ENCODE peak calls at places on chromosomes 7 and 10, in nine cellular contexts. One of them, this sample, is unnamed.

GRCh38 chr10:113060221-113061053 is 110.4 kb downstream of the TCF7L2 start:
- DNase-seq in esophagus squamous epithelium: no peak
- DNase-seq in MM.1S: no peak
- DNase-seq in tibial nerve: peak; percentile 56
- DNase-seq in gastrocnemius medialis: peak; percentile 50
- DNase-seq in Caco-2: peak; percentile 23
- DNase-seq in endothelial cell of umbilical vein: peak; percentile 64
- DNase-seq in esophagus muscularis mucosa: no peak
- DNase-seq in pancreas: no peak
- DNase-seq in this sample: peak; percentile 64

GRCh38 chr7:28478661-28479060 is 66.3 kb downstream of the CREB5 start:
- DNase-seq in esophagus squamous epithelium: no peak
- DNase-seq in MM.1S: no peak
- DNase-seq in tibial nerve: no peak
- DNase-seq in gastrocnemius medialis: no peak
- DNase-seq in Caco-2: no peak
- DNase-seq in endothelial cell of umbilical vein: no peak
- DNase-seq in esophagus muscularis mucosa: no peak
- DNase-seq in pancreas: no peak
- DNase-seq in this sample: no peak

GRCh38 chr10:77909755-77910375 is 16.7 kb downstream of the DLG5 start:
- DNase-seq in esophagus squamous epithelium: no peak
- DNase-seq in MM.1S: no peak
- DNase-seq in tibial nerve: no peak
- DNase-seq in gastrocnemius medialis: peak; percentile 38
- DNase-seq in Caco-2: peak; percentile 80
- DNase-seq in endothelial cell of umbilical vein: peak; percentile 22
- DNase-seq in esophagus muscularis mucosa: no peak
- DNase-seq in pancreas: no peak
- DNase-seq in this sample: peak; percentile 59

GRCh38 chr7:137851361-137851945 is 4.7 kb upstream of the DGKI start:
- DNase-seq in esophagus squamous epithelium: no peak
- DNase-seq in MM.1S: no peak
- DNase-seq in tibial nerve: no peak
- DNase-seq in gastrocnemius medialis: no peak
- DNase-seq in Caco-2: no peak
- DNase-seq in endothelial cell of umbilical vein: no peak
- DNase-seq in esophagus muscularis mucosa: no peak
- DNase-seq in pancreas: no peak
- DNase-seq in this sample: no peak

GRCh38 chr10:22253578-22253882 is 35.7 kb upstream of the EBLN1 start:
- DNase-seq in esophagus squamous epithelium: no peak
- DNase-seq in MM.1S: no peak
- DNase-seq in tibial nerve: peak; percentile 31
- DNase-seq in gastrocnemius medialis: peak; percentile 17
- DNase-seq in Caco-2: no peak
- DNase-seq in endothelial cell of umbilical vein: peak; percentile 6
- DNase-seq in esophagus muscularis mucosa: no peak
- DNase-seq in pancreas: no peak
- DNase-seq in this sample: peak; percentile 40

GRCh38 chr7:118169146-118169545 is 14.8 kb upstream of the LSM8 start:
- DNase-seq in esophagus squamous epithelium: no peak
- DNase-seq in MM.1S: no peak
- DNase-seq in tibial nerve: no peak
- DNase-seq in gastrocnemius medialis: no peak
- DNase-seq in Caco-2: no peak
- DNase-seq in endothelial cell of umbilical vein: no peak
- DNase-seq in esophagus muscularis mucosa: no peak
- DNase-seq in pancreas: no peak
- DNase-seq in this sample: no peak

GRCh38 chr7:2209961-2210323 is 22.8 kb downstream of the MAD1L1 start:
- DNase-seq in esophagus squamous epithelium: no peak
- DNase-seq in MM.1S: no peak
- DNase-seq in tibial nerve: no peak
- DNase-seq in gastrocnemius medialis: no peak
- DNase-seq in Caco-2: no peak
- DNase-seq in endothelial cell of umbilical vein: no peak
- DNase-seq in esophagus muscularis mucosa: no peak
- DNase-seq in pancreas: no peak
- DNase-seq in this sample: no peak

GRCh38 chr10:124416733-124417132 is 2.0 kb downstream of the OAT start:
- DNase-seq in esophagus squamous epithelium: no peak
- DNase-seq in MM.1S: no peak
- DNase-seq in tibial nerve: peak; percentile 49
- DNase-seq in gastrocnemius medialis: no peak
- DNase-seq in Caco-2: no peak
- DNase-seq in endothelial cell of umbilical vein: no peak
- DNase-seq in esophagus muscularis mucosa: no peak
- DNase-seq in pancreas: no peak
- DNase-seq in this sample: no peak

DNA sequence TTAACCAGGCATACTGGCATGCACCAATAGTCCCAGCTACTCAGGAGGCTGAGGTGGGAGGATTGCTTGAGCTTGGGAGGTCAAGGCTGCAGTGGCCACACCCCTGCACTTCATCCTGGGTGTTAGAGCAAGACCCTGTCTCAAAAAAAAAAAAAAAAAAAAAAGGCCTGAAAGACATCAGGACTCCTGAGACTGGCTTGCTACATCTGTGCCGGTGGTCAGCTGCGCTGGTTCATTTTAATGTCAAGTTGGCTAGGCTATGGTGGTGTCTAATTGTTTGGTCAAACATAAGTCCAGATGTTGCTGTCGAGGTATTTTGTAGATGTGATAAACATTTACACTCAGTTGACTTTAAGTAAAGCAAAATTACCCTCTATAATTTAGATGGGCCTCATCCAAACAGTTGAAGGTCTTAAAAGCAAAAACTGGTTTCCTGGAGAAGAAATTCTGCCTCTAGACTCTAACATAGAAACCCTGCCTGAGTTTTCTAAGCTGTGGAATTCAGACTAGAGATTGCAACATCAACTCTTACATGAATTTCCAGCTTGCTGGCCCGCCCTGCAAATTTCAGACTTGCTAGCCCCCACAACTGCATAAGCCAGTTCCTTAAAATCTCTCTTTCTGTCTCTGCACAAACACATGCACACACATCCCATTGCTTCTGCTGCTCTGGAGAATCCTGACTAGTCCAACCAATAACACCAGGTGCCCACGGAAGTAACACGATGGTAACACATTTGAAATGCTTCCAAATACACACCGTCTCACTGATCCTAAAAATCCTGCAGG is 18.2 kb downstream of the MYOF start:
- DNase-seq in esophagus squamous epithelium: no peak
- DNase-seq in MM.1S: no peak
- DNase-seq in tibial nerve: peak; percentile 64
- DNase-seq in gastrocnemius medialis: peak; percentile 26
- DNase-seq in Caco-2: peak; percentile 39
- DNase-seq in endothelial cell of umbilical vein: peak; percentile 41
- DNase-seq in esophagus muscularis mucosa: no peak
- DNase-seq in pancreas: no peak
- DNase-seq in this sample: no peak
- H3K4me1 ChIP-seq in esophagus squamous epithelium: peaks cover 83% of the 10 kb centered on the region
- H3K4me1 ChIP-seq in MM.1S: no peaks in the 10 kb centered on the region
- H3K4me1 ChIP-seq in tibial nerve: peaks cover 83% of the 10 kb centered on the region
- H3K4me1 ChIP-seq in gastrocnemius medialis: peaks cover 14% of the 10 kb centered on the region
- H3K4me1 ChIP-seq in Caco-2: peaks cover 72% of the 10 kb centered on the region
- H3K4me1 ChIP-seq in endothelial cell of umbilical vein: peaks cover 86% of the 10 kb centered on the region
- H3K4me1 ChIP-seq in esophagus muscularis mucosa: peaks cover 96% of the 10 kb centered on the region
- H3K4me1 ChIP-seq in pancreas: no peaks in the 10 kb centered on the region
- H3K4me1 ChIP-seq in this sample: peaks cover 12% of the 10 kb centered on the region

GRCh38 chr7:77420438-77420837 is 4.3 kb upstream of the GSAP start:
- DNase-seq in esophagus squamous epithelium: no peak
- DNase-seq in MM.1S: no peak
- DNase-seq in tibial nerve: no peak
- DNase-seq in gastrocnemius medialis: no peak
- DNase-seq in Caco-2: no peak
- DNase-seq in endothelial cell of umbilical vein: no peak
- DNase-seq in esophagus muscularis mucosa: no peak
- DNase-seq in pancreas: no peak
- DNase-seq in this sample: no peak

GRCh38 chr7:77419102-77419501 is 3.0 kb upstream of the GSAP start:
- DNase-seq in esophagus squamous epithelium: no peak
- DNase-seq in MM.1S: no peak
- DNase-seq in tibial nerve: no peak
- DNase-seq in gastrocnemius medialis: no peak
- DNase-seq in Caco-2: no peak
- DNase-seq in endothelial cell of umbilical vein: no peak
- DNase-seq in esophagus muscularis mucosa: no peak
- DNase-seq in pancreas: no peak
- DNase-seq in this sample: no peak

GRCh38 chr7:77422500-77422899 is 6.4 kb upstream of the GSAP start:
- DNase-seq in esophagus squamous epithelium: no peak
- DNase-seq in MM.1S: no peak
- DNase-seq in tibial nerve: no peak
- DNase-seq in gastrocnemius medialis: no peak
- DNase-seq in Caco-2: no peak
- DNase-seq in endothelial cell of umbilical vein: no peak
- DNase-seq in esophagus muscularis mucosa: no peak
- DNase-seq in pancreas: no peak
- DNase-seq in this sample: no peak

GRCh38 chr7:77417801-77418200 is 1.7 kb upstream of the GSAP start:
- DNase-seq in esophagus squamous epithelium: no peak
- DNase-seq in MM.1S: no peak
- DNase-seq in tibial nerve: no peak
- DNase-seq in gastrocnemius medialis: no peak
- DNase-seq in Caco-2: no peak
- DNase-seq in endothelial cell of umbilical vein: no peak
- DNase-seq in esophagus muscularis mucosa: no peak
- DNase-seq in pancreas: no peak
- DNase-seq in this sample: no peak

DNA sequence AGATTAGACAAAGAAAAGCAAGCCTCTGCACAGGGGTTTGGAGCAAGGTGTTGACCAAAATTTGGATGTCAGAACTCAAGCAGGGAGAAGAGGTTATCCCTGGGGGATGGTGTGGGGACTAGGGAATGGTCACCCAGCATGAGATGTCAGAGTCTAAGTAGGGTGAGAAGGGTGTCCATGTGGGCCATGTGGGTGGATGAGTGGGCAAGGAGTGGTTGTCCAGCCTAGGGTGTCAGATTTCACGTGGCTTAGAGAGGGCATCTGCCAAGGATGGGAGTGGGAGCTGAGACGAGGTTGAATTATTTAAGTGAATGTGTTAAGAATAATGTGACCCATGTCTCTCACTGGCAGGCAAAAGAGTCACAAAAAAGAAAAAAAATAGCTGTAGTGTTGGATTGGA is 5.1 kb upstream of the GSAP start:
- DNase-seq in esophagus squamous epithelium: no peak
- DNase-seq in MM.1S: no peak
- DNase-seq in tibial nerve: no peak
- DNase-seq in gastrocnemius medialis: no peak
- DNase-seq in Caco-2: no peak
- DNase-seq in endothelial cell of umbilical vein: no peak
- DNase-seq in esophagus muscularis mucosa: no peak
- DNase-seq in pancreas: no peak
- DNase-seq in this sample: no peak
- H3K4me3 ChIP-seq in esophagus squamous epithelium: no peak overlapping the region
- H3K4me3 ChIP-seq in MM.1S: no peak overlapping the region
- H3K4me3 ChIP-seq in tibial nerve: no peak overlapping the region
- H3K4me3 ChIP-seq in gastrocnemius medialis: no peak overlapping the region
- H3K4me3 ChIP-seq in Caco-2: no peak overlapping the region
- H3K4me3 ChIP-seq in endothelial cell of umbilical vein: no peak overlapping the region
- H3K4me3 ChIP-seq in esophagus muscularis mucosa: no peak overlapping the region
- H3K4me3 ChIP-seq in pancreas: no peak overlapping the region
- H3K4me3 ChIP-seq in this sample: no peak overlapping the region

GRCh38 chr10:79130255-79130654 is 61.5 kb downstream of the ZMIZ1 start:
- DNase-seq in esophagus squamous epithelium: no peak
- DNase-seq in MM.1S: no peak
- DNase-seq in tibial nerve: no peak
- DNase-seq in gastrocnemius medialis: no peak
- DNase-seq in Caco-2: no peak
- DNase-seq in endothelial cell of umbilical vein: no peak
- DNase-seq in esophagus muscularis mucosa: no peak
- DNase-seq in pancreas: no peak
- DNase-seq in this sample: no peak

GRCh38 chr10:79129361-79129997 is 60.7 kb downstream of the ZMIZ1 start:
- DNase-seq in esophagus squamous epithelium: no peak
- DNase-seq in MM.1S: no peak
- DNase-seq in tibial nerve: no peak
- DNase-seq in gastrocnemius medialis: no peak
- DNase-seq in Caco-2: no peak
- DNase-seq in endothelial cell of umbilical vein: peak; percentile 75
- DNase-seq in esophagus muscularis mucosa: no peak
- DNase-seq in pancreas: no peak
- DNase-seq in this sample: no peak

GRCh38 chr10:79128923-79129305 is 60.1 kb downstream of the ZMIZ1 start:
- DNase-seq in esophagus squamous epithelium: no peak
- DNase-seq in MM.1S: no peak
- DNase-seq in tibial nerve: no peak
- DNase-seq in gastrocnemius medialis: no peak
- DNase-seq in Caco-2: no peak
- DNase-seq in endothelial cell of umbilical vein: peak; percentile 53
- DNase-seq in esophagus muscularis mucosa: no peak
- DNase-seq in pancreas: no peak
- DNase-seq in this sample: no peak

GRCh38 chr10:79131730-79132644 is 63.2 kb downstream of the ZMIZ1 start:
- DNase-seq in esophagus squamous epithelium: no peak
- DNase-seq in MM.1S: no peak
- DNase-seq in tibial nerve: no peak
- DNase-seq in gastrocnemius medialis: no peak
- DNase-seq in Caco-2: no peak
- DNase-seq in endothelial cell of umbilical vein: no peak
- DNase-seq in esophagus muscularis mucosa: no peak
- DNase-seq in pancreas: no peak
- DNase-seq in this sample: no peak

GRCh38 chr10:79130846-79131245 is 62.1 kb downstream of the ZMIZ1 start:
- DNase-seq in esophagus squamous epithelium: no peak
- DNase-seq in MM.1S: no peak
- DNase-seq in tibial nerve: no peak
- DNase-seq in gastrocnemius medialis: no peak
- DNase-seq in Caco-2: no peak
- DNase-seq in endothelial cell of umbilical vein: no peak
- DNase-seq in esophagus muscularis mucosa: no peak
- DNase-seq in pancreas: no peak
- DNase-seq in this sample: no peak
- H3K36me3 ChIP-seq in esophagus squamous epithelium: peaks cover 96% of the 10 kb centered on the region
- H3K36me3 ChIP-seq in MM.1S: no peaks in the 10 kb centered on the region
- H3K36me3 ChIP-seq in tibial nerve: peaks cover 44% of the 10 kb centered on the region
- H3K36me3 ChIP-seq in gastrocnemius medialis: no peaks in the 10 kb centered on the region
- H3K36me3 ChIP-seq in Caco-2: peaks cover 3% of the 10 kb centered on the region
- H3K36me3 ChIP-seq in endothelial cell of umbilical vein: no peaks in the 10 kb centered on the region
- H3K36me3 ChIP-seq in esophagus muscularis mucosa: no peaks in the 10 kb centered on the region
- H3K36me3 ChIP-seq in pancreas: no peaks in the 10 kb centered on the region
- H3K36me3 ChIP-seq in this sample: no peaks in the 10 kb centered on the region

DNA sequence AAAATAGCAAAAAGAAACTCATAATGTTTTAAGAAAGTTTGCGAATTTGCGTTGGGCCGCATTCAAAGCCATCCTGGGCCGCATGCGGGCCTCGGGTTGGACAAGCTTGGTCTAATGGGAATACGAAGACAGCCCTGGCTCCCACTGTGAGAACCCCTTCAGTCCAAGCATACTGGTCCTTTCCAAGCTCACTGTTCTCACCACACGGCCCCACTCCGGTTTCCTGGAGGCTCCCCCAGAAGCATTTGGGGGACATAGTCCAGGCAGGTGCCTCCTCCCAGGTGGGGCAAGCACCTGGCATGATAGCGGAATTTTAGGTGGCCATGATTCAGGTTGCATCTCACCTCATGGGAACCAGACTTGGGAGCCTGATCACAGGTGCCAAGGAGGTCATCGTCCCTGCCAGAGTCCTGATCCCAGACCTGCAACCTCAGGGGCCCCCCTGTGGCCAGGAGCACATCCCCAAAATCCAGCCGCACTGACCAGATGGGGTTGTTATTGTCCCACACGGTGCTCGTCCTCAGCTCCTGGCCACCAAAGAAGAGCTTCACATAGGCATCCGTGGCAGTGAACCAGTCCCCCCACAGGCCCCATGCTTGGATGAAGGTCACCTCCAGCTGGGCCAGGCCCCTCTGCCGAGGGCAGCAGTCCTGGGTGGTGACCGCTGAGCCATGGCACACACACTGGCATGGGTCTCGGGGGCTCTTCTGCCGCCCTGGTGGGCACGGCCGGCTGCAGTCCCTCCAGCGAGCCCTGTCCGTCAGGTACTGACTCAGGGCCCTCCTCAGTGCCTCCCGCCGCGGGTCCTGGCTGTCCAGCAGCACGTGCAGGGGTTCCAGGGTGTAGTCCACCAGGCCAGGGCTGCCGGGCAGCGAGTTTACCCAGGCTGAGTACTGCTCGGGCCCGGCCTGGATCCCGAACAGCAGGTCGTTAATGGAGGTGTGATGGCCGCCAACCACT is 4.4 kb downstream of the PRF1 start:
- DNase-seq in esophagus squamous epithelium: no peak
- DNase-seq in MM.1S: no peak
- DNase-seq in tibial nerve: no peak
- DNase-seq in gastrocnemius medialis: no peak
- DNase-seq in Caco-2: no peak
- DNase-seq in endothelial cell of umbilical vein: no peak
- DNase-seq in esophagus muscularis mucosa: no peak
- DNase-seq in pancreas: no peak
- DNase-seq in this sample: no peak
- H3K4me1 ChIP-seq in esophagus squamous epithelium: no peaks in the 10 kb centered on the region
- H3K4me1 ChIP-seq in MM.1S: no peaks in the 10 kb centered on the region
- H3K4me1 ChIP-seq in tibial nerve: peaks cover 6% of the 10 kb centered on the region
- H3K4me1 ChIP-seq in gastrocnemius medialis: no peaks in the 10 kb centered on the region
- H3K4me1 ChIP-seq in Caco-2: peaks cover 18% of the 10 kb centered on the region
- H3K4me1 ChIP-seq in endothelial cell of umbilical vein: no peaks in the 10 kb centered on the region
- H3K4me1 ChIP-seq in esophagus muscularis mucosa: no peaks in the 10 kb centered on the region
- H3K4me1 ChIP-seq in pancreas: no peaks in the 10 kb centered on the region
- H3K4me1 ChIP-seq in this sample: no peaks in the 10 kb centered on the region